ENCODE peak calls at places on chromosome 20, in ten cellular contexts. One of them, this sample, is unnamed.

GRCh38 chr20:35171753-35172433 is at the start of gene PROCR:
- DNase-seq in GM23248: peak; percentile 94
- DNase-seq in PC-3: peak; percentile 97
- DNase-seq in mucosa of descending colon: peak; percentile 92
- DNase-seq in tibial nerve: peak; percentile 74
- DNase-seq in naive thymus-derived CD4-positive, alpha-beta T cell: no peak
- DNase-seq in uterus: peak; percentile 94
- DNase-seq in left ventricle myocardium inferior: peak; percentile 88
- DNase-seq in tibial artery: peak; percentile 92
- DNase-seq in neural progenitor cell: peak; percentile 60
- DNase-seq in this sample: peak; percentile 94

GRCh38 chr20:6626805-6627204 is 140.7 kb upstream of the BMP2 start:
- DNase-seq in GM23248: no peak
- DNase-seq in PC-3: no peak
- DNase-seq in mucosa of descending colon: no peak
- DNase-seq in tibial nerve: no peak
- DNase-seq in naive thymus-derived CD4-positive, alpha-beta T cell: no peak
- DNase-seq in uterus: no peak
- DNase-seq in left ventricle myocardium inferior: no peak
- DNase-seq in tibial artery: no peak
- DNase-seq in neural progenitor cell: peak; percentile 17
- DNase-seq in this sample: no peak

GRCh38 chr20:34037121-34037520 is 43.4 kb downstream of the RALY start:
- DNase-seq in GM23248: peak; percentile 46
- DNase-seq in PC-3: no peak
- DNase-seq in mucosa of descending colon: no peak
- DNase-seq in tibial nerve: no peak
- DNase-seq in naive thymus-derived CD4-positive, alpha-beta T cell: no peak
- DNase-seq in uterus: no peak
- DNase-seq in left ventricle myocardium inferior: no peak
- DNase-seq in tibial artery: no peak
- DNase-seq in neural progenitor cell: no peak
- DNase-seq in this sample: peak; percentile 58

GRCh38 chr20:11965602-11966001 is 47.9 kb downstream of the BTBD3 start:
- DNase-seq in GM23248: peak; percentile 11
- DNase-seq in PC-3: no peak
- DNase-seq in mucosa of descending colon: no peak
- DNase-seq in tibial nerve: no peak
- DNase-seq in naive thymus-derived CD4-positive, alpha-beta T cell: no peak
- DNase-seq in uterus: no peak
- DNase-seq in left ventricle myocardium inferior: no peak
- DNase-seq in tibial artery: no peak
- DNase-seq in neural progenitor cell: no peak
- DNase-seq in this sample: no peak

GRCh38 chr20:33812673-33813462 is 1.7 kb downstream of the CHMP4B start:
- DNase-seq in GM23248: peak; percentile 55
- DNase-seq in PC-3: peak; percentile 28
- DNase-seq in mucosa of descending colon: peak; percentile 73
- DNase-seq in tibial nerve: no peak
- DNase-seq in naive thymus-derived CD4-positive, alpha-beta T cell: no peak
- DNase-seq in uterus: no peak
- DNase-seq in left ventricle myocardium inferior: no peak
- DNase-seq in tibial artery: no peak
- DNase-seq in neural progenitor cell: peak; percentile 58
- DNase-seq in this sample: no peak

GRCh38 chr20:3759316-3759715 is 8.2 kb downstream of the ADISSP start:
- DNase-seq in GM23248: no peak
- DNase-seq in PC-3: no peak
- DNase-seq in mucosa of descending colon: no peak
- DNase-seq in tibial nerve: no peak
- DNase-seq in naive thymus-derived CD4-positive, alpha-beta T cell: no peak
- DNase-seq in uterus: no peak
- DNase-seq in left ventricle myocardium inferior: no peak
- DNase-seq in tibial artery: no peak
- DNase-seq in neural progenitor cell: no peak
- DNase-seq in this sample: peak; percentile 56

GRCh38 chr20:62424249-62425109 is 2.9 kb downstream of the RBBP8NL start:
- DNase-seq in GM23248: no peak
- DNase-seq in PC-3: peak; percentile 22
- DNase-seq in mucosa of descending colon: no peak
- DNase-seq in tibial nerve: no peak
- DNase-seq in naive thymus-derived CD4-positive, alpha-beta T cell: no peak
- DNase-seq in uterus: no peak
- DNase-seq in left ventricle myocardium inferior: no peak
- DNase-seq in tibial artery: no peak
- DNase-seq in neural progenitor cell: no peak
- DNase-seq in this sample: no peak

GRCh38 chr20:17771206-17772004 is 71.6 kb downstream of the BANF2 start:
- DNase-seq in GM23248: no peak
- DNase-seq in PC-3: no peak
- DNase-seq in mucosa of descending colon: no peak
- DNase-seq in tibial nerve: no peak
- DNase-seq in naive thymus-derived CD4-positive, alpha-beta T cell: no peak
- DNase-seq in uterus: no peak
- DNase-seq in left ventricle myocardium inferior: no peak
- DNase-seq in tibial artery: no peak
- DNase-seq in neural progenitor cell: no peak
- DNase-seq in this sample: no peak

GRCh38 chr20:49694450-49695071 is 19.1 kb downstream of the B4GALT5 start:
- DNase-seq in GM23248: no peak
- DNase-seq in PC-3: no peak
- DNase-seq in mucosa of descending colon: no peak
- DNase-seq in tibial nerve: no peak
- DNase-seq in naive thymus-derived CD4-positive, alpha-beta T cell: no peak
- DNase-seq in uterus: no peak
- DNase-seq in left ventricle myocardium inferior: no peak
- DNase-seq in tibial artery: no peak
- DNase-seq in neural progenitor cell: no peak
- DNase-seq in this sample: no peak

GRCh38 chr20:45383131-45383530 is 5.0 kb upstream of the TP53TG5 start:
- DNase-seq in GM23248: peak; percentile 35
- DNase-seq in PC-3: peak; percentile 89
- DNase-seq in mucosa of descending colon: no peak
- DNase-seq in tibial nerve: no peak
- DNase-seq in naive thymus-derived CD4-positive, alpha-beta T cell: no peak
- DNase-seq in uterus: no peak
- DNase-seq in left ventricle myocardium inferior: no peak
- DNase-seq in tibial artery: no peak
- DNase-seq in neural progenitor cell: no peak
- DNase-seq in this sample: no peak

GRCh38 chr20:22752324-22752723 is 168.0 kb upstream of the FOXA2 start:
- DNase-seq in GM23248: no peak
- DNase-seq in PC-3: no peak
- DNase-seq in mucosa of descending colon: no peak
- DNase-seq in tibial nerve: no peak
- DNase-seq in naive thymus-derived CD4-positive, alpha-beta T cell: no peak
- DNase-seq in uterus: no peak
- DNase-seq in left ventricle myocardium inferior: no peak
- DNase-seq in tibial artery: no peak
- DNase-seq in neural progenitor cell: no peak
- DNase-seq in this sample: no peak

GRCh38 chr20:21514553-21515251 is 838 bp upstream of the NKX2-2 start:
- DNase-seq in GM23248: no peak
- DNase-seq in PC-3: no peak
- DNase-seq in mucosa of descending colon: no peak
- DNase-seq in tibial nerve: no peak
- DNase-seq in naive thymus-derived CD4-positive, alpha-beta T cell: no peak
- DNase-seq in uterus: no peak
- DNase-seq in left ventricle myocardium inferior: no peak
- DNase-seq in tibial artery: no peak
- DNase-seq in neural progenitor cell: peak; percentile 69
- DNase-seq in this sample: no peak

GRCh38 chr20:36827541-36828279 is 48.2 kb upstream of the TLDC2 start:
- DNase-seq in GM23248: no peak
- DNase-seq in PC-3: no peak
- DNase-seq in mucosa of descending colon: no peak
- DNase-seq in tibial nerve: no peak
- DNase-seq in naive thymus-derived CD4-positive, alpha-beta T cell: no peak
- DNase-seq in uterus: no peak
- DNase-seq in left ventricle myocardium inferior: peak; percentile 66
- DNase-seq in tibial artery: no peak
- DNase-seq in neural progenitor cell: no peak
- DNase-seq in this sample: peak; percentile 77

GRCh38 chr20:39133205-39133604 is 171.1 kb downstream of the DHX35 start:
- DNase-seq in GM23248: no peak
- DNase-seq in PC-3: no peak
- DNase-seq in mucosa of descending colon: no peak
- DNase-seq in tibial nerve: no peak
- DNase-seq in naive thymus-derived CD4-positive, alpha-beta T cell: no peak
- DNase-seq in uterus: no peak
- DNase-seq in left ventricle myocardium inferior: no peak
- DNase-seq in tibial artery: no peak
- DNase-seq in neural progenitor cell: no peak
- DNase-seq in this sample: no peak

DNA sequence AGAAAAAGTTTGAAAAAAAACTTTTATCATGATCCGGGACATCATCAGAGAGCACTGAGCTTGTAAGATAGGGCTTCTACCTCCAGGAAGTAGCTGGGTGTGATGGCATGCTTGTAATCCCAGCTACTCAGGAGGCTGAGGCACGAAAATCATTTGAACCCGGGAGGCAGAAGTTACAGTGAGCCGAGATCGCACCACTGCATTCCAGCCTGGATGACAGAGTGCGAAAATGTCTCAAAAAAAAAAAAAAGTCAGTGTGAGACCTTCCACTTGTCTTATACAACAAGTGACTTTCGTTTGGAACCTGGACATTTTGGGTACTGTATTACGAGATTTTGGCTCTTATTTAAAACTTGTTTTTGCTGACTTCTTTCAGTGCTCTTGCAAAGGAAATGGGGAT is 5.9 kb upstream of the SLC13A3 start:
- DNase-seq in GM23248: no peak
- DNase-seq in PC-3: no peak
- DNase-seq in mucosa of descending colon: no peak
- DNase-seq in tibial nerve: no peak
- DNase-seq in naive thymus-derived CD4-positive, alpha-beta T cell: no peak
- DNase-seq in uterus: no peak
- DNase-seq in left ventricle myocardium inferior: no peak
- DNase-seq in tibial artery: no peak
- DNase-seq in neural progenitor cell: no peak
- DNase-seq in this sample: no peak
- H3K9me3 ChIP-seq in GM23248: no peaks in the 10 kb centered on the region
- H3K9me3 ChIP-seq in PC-3: peaks cover 7% of the 10 kb centered on the region
- H3K9me3 ChIP-seq in mucosa of descending colon: no peaks in the 10 kb centered on the region
- H3K9me3 ChIP-seq in tibial nerve: no peaks in the 10 kb centered on the region
- H3K9me3 ChIP-seq in naive thymus-derived CD4-positive, alpha-beta T cell: no peaks in the 10 kb centered on the region
- H3K9me3 ChIP-seq in uterus: no peaks in the 10 kb centered on the region
- H3K9me3 ChIP-seq in left ventricle myocardium inferior: peaks cover 9% of the 10 kb centered on the region
- H3K9me3 ChIP-seq in tibial artery: peaks cover 13% of the 10 kb centered on the region
- H3K9me3 ChIP-seq in neural progenitor cell: peaks cover 9% of the 10 kb centered on the region
- H3K9me3 ChIP-seq in this sample: no peaks in the 10 kb centered on the region

GRCh38 chr20:53901697-53902096 is 168.7 kb downstream of the BCAS1 start:
- DNase-seq in GM23248: no peak
- DNase-seq in PC-3: no peak
- DNase-seq in mucosa of descending colon: no peak
- DNase-seq in tibial nerve: no peak
- DNase-seq in naive thymus-derived CD4-positive, alpha-beta T cell: no peak
- DNase-seq in uterus: peak; percentile 34
- DNase-seq in left ventricle myocardium inferior: no peak
- DNase-seq in tibial artery: no peak
- DNase-seq in neural progenitor cell: no peak
- DNase-seq in this sample: no peak

GRCh38 chr20:53903652-53903987 is 166.8 kb downstream of the BCAS1 start:
- DNase-seq in GM23248: peak; percentile 83
- DNase-seq in PC-3: no peak
- DNase-seq in mucosa of descending colon: no peak
- DNase-seq in tibial nerve: no peak
- DNase-seq in naive thymus-derived CD4-positive, alpha-beta T cell: no peak
- DNase-seq in uterus: no peak
- DNase-seq in left ventricle myocardium inferior: no peak
- DNase-seq in tibial artery: peak; percentile 13
- DNase-seq in neural progenitor cell: no peak
- DNase-seq in this sample: no peak

GRCh38 chr20:53905019-53905847 is 165.2 kb downstream of the BCAS1 start:
- DNase-seq in GM23248: no peak
- DNase-seq in PC-3: no peak
- DNase-seq in mucosa of descending colon: no peak
- DNase-seq in tibial nerve: no peak
- DNase-seq in naive thymus-derived CD4-positive, alpha-beta T cell: no peak
- DNase-seq in uterus: no peak
- DNase-seq in left ventricle myocardium inferior: no peak
- DNase-seq in tibial artery: peak; percentile 6
- DNase-seq in neural progenitor cell: no peak
- DNase-seq in this sample: no peak

GRCh38 chr20:53902968-53903651 is 167.3 kb downstream of the BCAS1 start:
- DNase-seq in GM23248: peak; percentile 67
- DNase-seq in PC-3: no peak
- DNase-seq in mucosa of descending colon: no peak
- DNase-seq in tibial nerve: no peak
- DNase-seq in naive thymus-derived CD4-positive, alpha-beta T cell: no peak
- DNase-seq in uterus: no peak
- DNase-seq in left ventricle myocardium inferior: no peak
- DNase-seq in tibial artery: peak; percentile 3
- DNase-seq in neural progenitor cell: no peak
- DNase-seq in this sample: no peak

GRCh38 chr20:53904261-53904660 is 166.1 kb downstream of the BCAS1 start:
- DNase-seq in GM23248: no peak
- DNase-seq in PC-3: no peak
- DNase-seq in mucosa of descending colon: no peak
- DNase-seq in tibial nerve: no peak
- DNase-seq in naive thymus-derived CD4-positive, alpha-beta T cell: no peak
- DNase-seq in uterus: no peak
- DNase-seq in left ventricle myocardium inferior: no peak
- DNase-seq in tibial artery: peak; percentile 9
- DNase-seq in neural progenitor cell: no peak
- DNase-seq in this sample: no peak
- H3K4me1 ChIP-seq in GM23248: peaks cover 81% of the 10 kb centered on the region
- H3K4me1 ChIP-seq in PC-3: peaks cover 62% of the 10 kb centered on the region
- H3K4me1 ChIP-seq in mucosa of descending colon: peaks cover 20% of the 10 kb centered on the region
- H3K4me1 ChIP-seq in tibial nerve: peaks cover 30% of the 10 kb centered on the region
- H3K4me1 ChIP-seq in naive thymus-derived CD4-positive, alpha-beta T cell: peaks cover 9% of the 10 kb centered on the region
- H3K4me1 ChIP-seq in uterus: peaks cover 2% of the 10 kb centered on the region
- H3K4me1 ChIP-seq in left ventricle myocardium inferior: peaks cover 29% of the 10 kb centered on the region
- H3K4me1 ChIP-seq in tibial artery: peaks cover 18% of the 10 kb centered on the region
- H3K4me1 ChIP-seq in neural progenitor cell: peaks cover 29% of the 10 kb centered on the region
- H3K4me1 ChIP-seq in this sample: peaks cover 16% of the 10 kb centered on the region

DNA sequence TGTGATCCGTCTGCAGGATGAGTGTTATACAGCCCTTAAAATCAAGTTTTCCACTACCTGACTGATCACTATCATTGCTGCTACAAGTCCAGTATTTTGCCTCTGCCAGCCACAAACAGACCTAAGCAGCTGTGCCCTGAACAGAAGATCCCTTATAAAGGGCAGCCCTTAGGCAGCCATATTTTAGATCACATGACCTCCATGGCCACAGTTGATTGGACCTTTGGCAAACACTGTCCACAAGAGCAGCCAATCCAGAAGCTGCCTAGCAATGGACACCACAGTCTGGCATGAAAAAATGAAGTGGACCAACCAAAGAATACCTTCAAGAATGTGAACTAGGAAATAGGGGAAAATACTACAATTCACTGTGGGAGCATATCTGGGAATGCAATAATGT is 50.8 kb downstream of the MC3R start:
- DNase-seq in GM23248: no peak
- DNase-seq in PC-3: no peak
- DNase-seq in mucosa of descending colon: no peak
- DNase-seq in tibial nerve: no peak
- DNase-seq in naive thymus-derived CD4-positive, alpha-beta T cell: no peak
- DNase-seq in uterus: no peak
- DNase-seq in left ventricle myocardium inferior: no peak
- DNase-seq in tibial artery: no peak
- DNase-seq in neural progenitor cell: no peak
- DNase-seq in this sample: no peak
- H3K9me3 ChIP-seq in GM23248: no peaks in the 10 kb centered on the region
- H3K9me3 ChIP-seq in PC-3: no peaks in the 10 kb centered on the region
- H3K9me3 ChIP-seq in mucosa of descending colon: no peaks in the 10 kb centered on the region
- H3K9me3 ChIP-seq in tibial nerve: no peaks in the 10 kb centered on the region
- H3K9me3 ChIP-seq in naive thymus-derived CD4-positive, alpha-beta T cell: no peaks in the 10 kb centered on the region
- H3K9me3 ChIP-seq in uterus: no peaks in the 10 kb centered on the region
- H3K9me3 ChIP-seq in left ventricle myocardium inferior: no peaks in the 10 kb centered on the region
- H3K9me3 ChIP-seq in tibial artery: no peaks in the 10 kb centered on the region
- H3K9me3 ChIP-seq in neural progenitor cell: peaks cover 4% of the 10 kb centered on the region
- H3K9me3 ChIP-seq in this sample: no peaks in the 10 kb centered on the region

GRCh38 chr20:48017504-48017903 is 232.2 kb upstream of the SULF2 start:
- DNase-seq in GM23248: peak; percentile 24
- DNase-seq in PC-3: no peak
- DNase-seq in mucosa of descending colon: no peak
- DNase-seq in tibial nerve: no peak
- DNase-seq in naive thymus-derived CD4-positive, alpha-beta T cell: no peak
- DNase-seq in uterus: no peak
- DNase-seq in left ventricle myocardium inferior: no peak
- DNase-seq in tibial artery: no peak
- DNase-seq in neural progenitor cell: no peak
- DNase-seq in this sample: no peak
- H3K4me1 ChIP-seq in GM23248: peaks cover 28% of the 10 kb centered on the region
- H3K4me1 ChIP-seq in PC-3: peaks cover 44% of the 10 kb centered on the region
- H3K4me1 ChIP-seq in mucosa of descending colon: no peaks in the 10 kb centered on the region
- H3K4me1 ChIP-seq in tibial nerve: peaks cover 16% of the 10 kb centered on the region
- H3K4me1 ChIP-seq in naive thymus-derived CD4-positive, alpha-beta T cell: no peaks in the 10 kb centered on the region
- H3K4me1 ChIP-seq in uterus: no peaks in the 10 kb centered on the region
- H3K4me1 ChIP-seq in left ventricle myocardium inferior: no peaks in the 10 kb centered on the region
- H3K4me1 ChIP-seq in tibial artery: no peaks in the 10 kb centered on the region
- H3K4me1 ChIP-seq in neural progenitor cell: no peaks in the 10 kb centered on the region
- H3K4me1 ChIP-seq in this sample: no peaks in the 10 kb centered on the region